ENCODE peak calls at places on chromosomes 1 and 21, in seven cellular contexts. H is activated CD4-positive, alpha-beta T cell treated with anti-CD3 and anti-CD28 coated beads for 24 hours; G is stimulated activated CD4-positive, alpha-beta T cell treated with anti-CD3 and anti-CD28 coated beads, Interleukin-2, amount 100 ng/mL, for 24 hours; J is hypothalamus; V is upper lobe of right lung; W is occipital lobe; F is endothelial cell. P is an unnamed sample.
A peak's percentile ranks its signal among the peaks of the same experiment; 100 is the strongest.

GRCh38 chr1:245393694-245394093 is 238.9 kb downstream of the KIF26B start:
- DNase-seq in H (no peak), W (no peak), V (no peak), F (no peak), J (no peak), G (no peak), P (no peak)

GRCh38 chr1:245108909-245109308 is 45.9 kb upstream of the KIF26B start:
- DNase-seq in G (no peak), F (peak; percentile 13), H (no peak), V (no peak), J (no peak), W (no peak), P (no peak)

GRCh38 chr1:26349196-26349885 is 4.6 kb downstream of the CRYBG2 start:
- DNase-seq in G (no peak), F (no peak), J (no peak), H (no peak), W (no peak), V (no peak), P (no peak)

GRCh38 chr1:85088408-85088784 is 40.1 kb upstream of the MCOLN3 start:
- DNase-seq in V (no peak), F (no peak), W (no peak), J (no peak), H (no peak), G (no peak), P (no peak)

GRCh38 chr1:233230011-233230410 is 65.5 kb downstream of the PCNX2 start:
- DNase-seq in J (no peak), G (no peak), F (no peak), W (no peak), V (no peak), H (no peak), P (no peak)

GRCh38 chr1:26542781-26543443 is 13.4 kb downstream of the RPS6KA1 start:
- DNase-seq in V (no peak), H (no peak), J (no peak), W (no peak), F (no peak), G (no peak), P (no peak)

GRCh38 chr1:42002220-42002619 is 83.5 kb upstream of the HIVEP3 start:
- DNase-seq in F (no peak), J (no peak), H (no peak), W (no peak), G (no peak), V (no peak), P (no peak)

GRCh38 chr21:37380349-37381323 is 14.1 kb downstream of the DYRK1A start:
- DNase-seq in V (no peak), J (no peak), W (no peak), F (no peak), H (no peak), G (no peak), P (no peak)

GRCh38 chr1:231029841-231030240 is 10.2 kb downstream of the FAM89A start:
- DNase-seq in V (no peak), W (no peak), J (no peak), F (no peak), G (no peak), H (no peak), P (no peak)

GRCh38 chr1:230359992-230360391 is 66.1 kb downstream of the PGBD5 start:
- DNase-seq in H (no peak), J (no peak), F (no peak), W (no peak), V (no peak), G (no peak), P (no peak)

GRCh38 chr1:246785536-246786111 is 61.4 kb downstream of the SCCPDH start:
- DNase-seq in H (no peak), W (no peak), J (no peak), V (no peak), G (no peak), F (no peak), P (no peak)

GRCh38 chr1:156927215-156928042 is 7.0 kb downstream of the LRRC71 start:
- DNase-seq in H (peak; percentile 68), V (peak; percentile 88), W (no peak), G (peak; percentile 70), J (no peak), F (peak; percentile 89), P (no peak)

GRCh38 chr1:29196863-29197589 is 15.3 kb upstream of the SRSF4 start:
- DNase-seq in H (no peak), V (no peak), F (no peak), G (no peak), W (no peak), J (no peak), P (no peak)

GRCh38 chr1:216902669-216903388 is 179.6 kb upstream of the ESRRG start:
- DNase-seq in G (no peak), V (no peak), W (no peak), F (no peak), H (no peak), J (no peak), P (peak; percentile 11)

GRCh38 chr1:8666394-8667167 is 150.9 kb downstream of the RERE start:
- DNase-seq in F (no peak), G (no peak), J (no peak), V (no peak), H (no peak), W (no peak), P (no peak)

GRCh38 chr1:12608311-12608957 is 9.6 kb downstream of the DHRS3 start:
- DNase-seq in W (no peak), G (no peak), H (no peak), V (no peak), F (no peak), J (no peak), P (no peak)

GRCh38 chr1:23784846-23785245 is 6.1 kb upstream of the LYPLA2 start:
- DNase-seq in J (no peak), V (no peak), F (no peak), H (no peak), G (no peak), W (no peak), P (no peak)

GRCh38 chr1:64941466-64942117 is 24.8 kb downstream of the JAK1 start:
- DNase-seq in W (no peak), V (no peak), H (no peak), G (no peak), F (no peak), J (no peak), P (no peak)